ENCODE peak calls at places on chromosomes 3 and 15, in seven cellular contexts. A is H1, Y is SK-N-SH, J is HCT116, D is HepG2, M is GM12878, E is K562. S is an unnamed sample.

GRCh38 chr3:49790626-49791411 is 4.5 kb upstream of the IP6K1 start:
- DNase-seq in A (no peak), M (no peak), Y (peak), J (no peak), E (peak), D (no peak), S (no peak)

GRCh38 chr3:175150812-175151411 is 291.8 kb downstream of the NAALADL2 start:
- DNase-seq in J (peak), A (no peak), M (no peak), E (no peak), D (no peak), Y (no peak), S (peak)

GRCh38 chr3:160796813-160797164 is 40.8 kb downstream of the PPM1L start:
- DNase-seq in D (peak), J (no peak), Y (no peak), A (no peak), M (no peak), E (no peak), S (peak)

GRCh38 chr3:50627407-50628051 is 10.6 kb downstream of the MAPKAPK3 start:
- DNase-seq in D (no peak), M (no peak), J (peak), Y (peak), A (no peak), E (no peak), S (no peak)

GRCh38 chr3:55877703-55878102 is 390.6 kb upstream of the WNT5A start:
- DNase-seq in E (no peak), D (no peak), A (no peak), Y (no peak), J (no peak), M (no peak), S (no peak)

GRCh38 chr3:58009749-58010535 is 1.7 kb downstream of the FLNB start:
- DNase-seq in D (no peak), E (no peak), M (no peak), A (no peak), Y (no peak), J (no peak), S (peak)

GRCh38 chr3:42728668-42729364 is 26.2 kb upstream of the HHATL start:
- DNase-seq in J (no peak), Y (no peak), E (no peak), A (no peak), D (no peak), M (no peak), S (no peak)

GRCh38 chr15:72197460-72198409 is at the start of gene GRAMD2A:
- DNase-seq in E (peak), A (peak), J (peak), D (no peak), Y (peak), M (no peak), S (peak)

GRCh38 chr15:97680606-97681220 is 279.8 kb upstream of the ARRDC4 start:
- DNase-seq in Y (no peak), E (no peak), A (no peak), J (no peak), D (no peak), M (no peak), S (no peak)

GRCh38 chr3:18393906-18394305 is 31.2 kb downstream of the SATB1 start:
- DNase-seq in D (no peak), Y (no peak), M (no peak), A (no peak), J (no peak), E (no peak), S (no peak)

GRCh38 chr3:188776447-188776846 is 395.3 kb upstream of the TPRG1 start:
- DNase-seq in A (no peak), J (no peak), E (no peak), M (no peak), D (no peak), Y (no peak), S (no peak)

GRCh38 chr15:58228708-58229107 is 90.5 kb downstream of the AQP9 start:
- DNase-seq in Y (no peak), J (no peak), A (no peak), E (no peak), M (no peak), D (no peak), S (no peak)

GRCh38 chr3:48047841-48048456 is 31.7 kb upstream of the MAP4 start:
- DNase-seq in Y (no peak), D (peak), M (no peak), A (no peak), J (no peak), E (no peak), S (no peak)

GRCh38 chr15:40776537-40777141 is 6.9 kb downstream of the C15orf62 start:
- DNase-seq in E (no peak), D (no peak), A (no peak), Y (no peak), M (no peak), J (no peak), S (peak)

GRCh38 chr3:52076900-52077299 is 20.5 kb upstream of the DUSP7 start:
- DNase-seq in M (no peak), E (no peak), Y (no peak), J (no peak), A (no peak), D (no peak), S (no peak)

GRCh38 chr3:157104928-157105652 is 54.9 kb downstream of the CCNL1 start:
- DNase-seq in D (no peak), M (no peak), J (no peak), Y (no peak), A (no peak), E (no peak), S (no peak)

GRCh38 chr3:37511357-37511970 is 337.1 kb upstream of the LRRFIP2 start:
- DNase-seq in A (no peak), E (no peak), Y (no peak), M (no peak), J (no peak), D (no peak), S (no peak)

GRCh38 chr3:8996681-8997121 is 33.4 kb upstream of the RAD18 start:
- DNase-seq in D (peak), Y (no peak), J (no peak), E (no peak), M (no peak), A (no peak), S (peak)

GRCh38 chr3:5122741-5123706 is 932 bp downstream of the ARL8B start:
- DNase-seq in E (peak), J (no peak), Y (peak), D (peak), A (peak), M (no peak), S (peak)

GRCh38 chr3:8481380-8481779 is 20.2 kb upstream of the LMCD1 start:
- DNase-seq in E (no peak), A (no peak), Y (no peak), D (no peak), J (no peak), M (no peak), S (no peak)

GRCh38 chr15:48866141-48866563 is 11.8 kb upstream of the EID1 start:
- DNase-seq in Y (no peak), D (no peak), J (no peak), A (no peak), M (no peak), E (no peak), S (no peak)

DNA sequence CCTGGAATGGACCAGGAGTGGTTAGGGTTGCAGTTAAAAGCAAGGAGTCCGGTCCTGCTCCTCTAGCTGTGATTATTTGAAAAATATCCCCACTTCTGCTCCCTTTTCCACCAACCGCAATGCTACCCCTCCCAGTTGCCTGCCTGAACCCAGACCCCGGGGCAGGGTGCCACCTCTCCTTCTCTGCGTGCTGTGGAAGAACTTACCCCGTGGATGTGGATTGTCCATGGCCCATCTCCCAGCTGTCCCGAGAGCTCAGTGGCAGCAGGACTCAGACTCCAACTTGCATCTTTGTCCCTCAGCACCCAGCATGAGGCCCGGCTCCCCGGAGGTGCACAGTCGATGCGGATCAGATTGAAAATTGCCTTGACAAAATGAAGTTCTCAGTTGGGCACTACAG is 14.4 kb downstream of the SLC6A1 start:
- DNase-seq in Y (no peak), D (no peak), E (no peak), J (no peak), A (no peak), M (no peak), S (no peak)
- TF ChIP-seq JUND in Y (no peak), D (no peak), E (no peak), J (no peak), A (no peak), M (no peak), S (no peak)

GRCh38 chr3:117104381-117104780 is 394.8 kb downstream of the TUSC7 start:
- DNase-seq in D (no peak), J (no peak), E (no peak), M (no peak), Y (no peak), A (no peak), S (no peak)

GRCh38 chr3:117102441-117102840 is 392.9 kb downstream of the TUSC7 start:
- DNase-seq in J (no peak), Y (no peak), D (no peak), M (no peak), E (no peak), A (no peak), S (no peak)

GRCh38 chr3:117103645-117104044 is 394.1 kb downstream of the TUSC7 start:
- DNase-seq in A (no peak), J (no peak), E (no peak), M (no peak), D (no peak), Y (no peak), S (peak)

GRCh38 chr3:117105650-117106049 is 396.1 kb downstream of the TUSC7 start:
- DNase-seq in J (no peak), A (no peak), E (no peak), M (no peak), D (no peak), Y (peak), S (no peak)

GRCh38 chr3:117104792-117105191 is 395.2 kb downstream of the TUSC7 start:
- DNase-seq in M (no peak), Y (no peak), A (peak), D (no peak), J (no peak), E (no peak), S (no peak)
- TF ChIP-seq JUND in M (no peak), Y (no peak), A (no peak), D (no peak), J (no peak), E (no peak), S (no peak)

DNA sequence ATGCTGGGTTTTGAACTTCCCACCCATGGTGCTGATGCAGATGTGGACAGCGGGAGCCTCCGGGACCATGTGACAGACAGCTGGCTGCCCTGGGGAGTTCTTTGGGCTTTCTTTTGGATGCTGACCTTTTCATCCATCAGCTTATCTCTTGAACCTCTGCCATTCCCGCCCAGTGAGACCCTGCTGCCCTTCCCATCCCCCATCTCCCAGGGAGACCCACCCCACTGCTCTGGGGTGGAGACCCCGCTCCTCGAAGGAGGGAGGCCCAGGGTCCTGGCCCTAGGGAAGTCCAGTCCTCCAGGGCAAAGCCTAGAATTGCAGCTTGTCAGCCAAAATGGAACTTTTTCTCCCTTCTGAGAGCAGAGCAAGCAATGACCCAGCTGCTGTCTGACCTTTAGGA is 64.0 kb downstream of the ITGA11 start:
- DNase-seq in D (no peak), Y (no peak), E (no peak), A (no peak), J (no peak), M (no peak), S (no peak)
- TF ChIP-seq JUND in D (no peak), Y (no peak), E (no peak), A (no peak), J (no peak), M (no peak), S (no peak)

DNA sequence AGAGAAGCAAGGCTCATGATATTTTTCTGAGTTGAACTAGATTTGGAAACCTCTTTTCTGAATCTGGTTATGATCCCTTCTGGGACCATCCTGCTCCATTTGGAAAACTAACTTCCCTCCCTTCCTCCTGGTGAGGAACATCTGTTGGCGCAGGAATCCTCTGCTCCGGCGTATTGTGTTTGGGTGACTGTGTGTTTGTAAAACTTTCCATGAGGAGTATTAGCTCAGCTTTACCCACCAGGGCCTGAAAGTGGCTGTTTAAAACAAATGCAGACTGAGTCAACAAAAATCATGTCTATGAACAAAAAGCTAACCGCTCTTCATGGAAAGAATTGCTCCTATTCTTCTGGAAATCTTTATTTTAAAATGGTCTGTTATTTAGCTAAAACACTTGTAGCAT is 17.7 kb downstream of the STARD9 start:
- DNase-seq in M (no peak), Y (no peak), A (no peak), D (no peak), J (no peak), E (no peak), S (no peak)
- TF ChIP-seq JUND in M (no peak), Y (no peak), A (no peak), D (no peak), J (no peak), E (no peak), S (no peak)

DNA sequence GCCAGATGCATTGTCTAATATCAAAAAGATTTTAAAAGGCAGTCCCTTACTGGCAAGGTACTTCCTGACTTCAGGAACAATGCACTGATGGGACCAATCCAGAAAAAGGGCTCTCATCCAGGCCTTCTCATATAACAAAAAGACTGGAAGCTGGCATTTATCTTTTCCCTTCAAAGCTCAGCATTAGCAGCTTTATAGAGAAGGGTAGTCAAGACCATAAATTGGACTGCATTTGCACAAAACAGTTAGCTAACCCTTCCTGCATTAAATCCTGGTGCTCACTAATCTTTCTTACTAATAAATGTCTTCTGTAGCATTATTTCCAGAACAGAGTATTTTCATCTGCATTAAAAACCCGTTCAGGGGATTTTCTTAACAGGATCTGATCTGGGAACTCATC is 46.0 kb upstream of the NEK10 start:
- DNase-seq in A (no peak), M (no peak), D (no peak), Y (no peak), J (no peak), E (no peak), S (no peak)
- TF ChIP-seq JUND in A (no peak), M (no peak), D (no peak), Y (no peak), J (no peak), E (no peak), S (no peak)

GRCh38 chr3:72318504-72319201 is 529.6 kb downstream of the SHQ1 start:
- DNase-seq in D (peak), A (no peak), E (peak), J (no peak), Y (no peak), M (no peak), S (peak)
- TF ChIP-seq JUND in D (no peak), A (no peak), E (no peak), J (no peak), Y (no peak), M (no peak), S (no peak)

GRCh38 chr15:90903733-90904536 is 833 bp downstream of the MAN2A2 start:
- DNase-seq in Y (no peak), M (no peak), A (no peak), E (peak), D (peak), J (no peak), S (peak)

GRCh38 chr15:90902656-90902995 is 476 bp upstream of the MAN2A2 start:
- DNase-seq in D (no peak), A (no peak), Y (no peak), J (no peak), E (no peak), M (no peak), S (no peak)

GRCh38 chr15:90904746-90905145 is 1.6 kb downstream of the MAN2A2 start:
- DNase-seq in M (no peak), E (no peak), J (no peak), Y (no peak), A (no peak), D (no peak), S (no peak)

GRCh38 chr15:90902996-90903732 is at the start of gene MAN2A2:
- DNase-seq in E (peak), A (no peak), Y (peak), D (peak), M (no peak), J (peak), S (peak)

GRCh38 chr15:90901799-90902655 is 1.1 kb upstream of the MAN2A2 start:
- DNase-seq in Y (peak), A (no peak), E (peak), D (peak), J (peak), M (peak), S (peak)
- TF ChIP-seq JUND in Y (no peak), A (no peak), E (peak), D (no peak), J (no peak), M (no peak), S (no peak)